ENCODE peak calls at places on chromosomes 1 and 21, in nine cellular contexts. K is glutamatergic neuron, F is fibroblast of villous mesenchyme, Y is astrocyte, Q is stromal cell of bone marrow, H is COR-L47, W is NCI-H460, C is RPMI7951, E is NCI-H1417. G is an unnamed sample.

GRCh38 chr1:37752583-37753471 is 12.1 kb downstream of the EPHA10 start:
- DNase-seq in K (peak), F (peak), Y (no peak), Q (no peak), H (peak), W (no peak), C (no peak), E (peak), G (no peak)

GRCh38 chr21:42685954-42686500 is 32.6 kb downstream of the PDE9A start:
- DNase-seq in K (no peak), F (no peak), Y (no peak), Q (no peak), H (no peak), W (no peak), C (no peak), E (no peak), G (no peak)

GRCh38 chr1:116667577-116668105 is at the start of gene IGSF3:
- DNase-seq in K (peak), F (peak), Y (no peak), Q (no peak), H (peak), W (peak), C (peak), E (peak), G (no peak)

GRCh38 chr21:45788198-45788597 is 144.7 kb downstream of the PCBP3 start:
- DNase-seq in K (no peak), F (no peak), Y (no peak), Q (no peak), H (no peak), W (no peak), C (no peak), E (no peak), G (no peak)

GRCh38 chr1:8412183-8412831 is 94.4 kb downstream of the SLC45A1 start:
- DNase-seq in K (no peak), F (peak), Y (peak), Q (peak), H (no peak), W (no peak), C (peak), E (no peak), G (peak)

GRCh38 chr1:200954434-200954833 is 59.7 kb downstream of the INAVA start:
- DNase-seq in K (no peak), F (no peak), Y (no peak), Q (no peak), H (no peak), W (no peak), C (no peak), E (no peak), G (no peak)

GRCh38 chr1:228809621-228810313 is 74.5 kb downstream of the RHOU start:
- DNase-seq in K (no peak), F (no peak), Y (no peak), Q (no peak), H (no peak), W (no peak), C (no peak), E (no peak), G (no peak)

GRCh38 chr1:161196521-161197451 is 2.1 kb downstream of the ADAMTS4 start:
- DNase-seq in K (no peak), F (peak), Y (peak), Q (peak), H (no peak), W (no peak), C (peak), E (no peak), G (peak)

GRCh38 chr1:83929184-83929583 is 69.7 kb downstream of the TTLL7 start:
- DNase-seq in K (no peak), F (peak), Y (no peak), Q (peak), H (no peak), W (peak), C (peak), E (no peak), G (peak)

GRCh38 chr1:2313651-2314296 is 77.6 kb downstream of the MORN1 start:
- DNase-seq in K (no peak), F (no peak), Y (no peak), Q (no peak), H (no peak), W (no peak), C (no peak), E (no peak), G (no peak)

GRCh38 chr1:185608166-185608565 is 126.0 kb upstream of the HMCN1 start:
- DNase-seq in K (no peak), F (peak), Y (peak), Q (no peak), H (no peak), W (no peak), C (peak), E (no peak), G (no peak)

GRCh38 chr1:11350265-11350664 is 77.3 kb downstream of the UBIAD1 start:
- DNase-seq in K (no peak), F (no peak), Y (no peak), Q (no peak), H (no peak), W (no peak), C (no peak), E (no peak), G (no peak)

GRCh38 chr1:246794261-246795093 is 70.3 kb downstream of the SCCPDH start:
- DNase-seq in K (peak), F (peak), Y (no peak), Q (peak), H (no peak), W (no peak), C (peak), E (peak), G (no peak)

GRCh38 chr1:112064344-112064743 is 74.9 kb upstream of the KCND3 start:
- DNase-seq in K (no peak), F (no peak), Y (no peak), Q (no peak), H (no peak), W (no peak), C (no peak), E (no peak), G (no peak)

GRCh38 chr1:228857611-228858010 is 122.3 kb downstream of the RHOU start:
- DNase-seq in K (no peak), F (no peak), Y (no peak), Q (no peak), H (no peak), W (no peak), C (no peak), E (no peak), G (no peak)

GRCh38 chr1:88998716-88999115 is 6.3 kb upstream of the KYAT3 start:
- DNase-seq in K (no peak), F (peak), Y (peak), Q (no peak), H (peak), W (peak), C (peak), E (peak), G (no peak)

GRCh38 chr1:166069390-166069789 is 97.4 kb downstream of the FAM78B start:
- DNase-seq in K (no peak), F (peak), Y (peak), Q (no peak), H (no peak), W (peak), C (no peak), E (no peak), G (no peak)

GRCh38 chr1:53431725-53432306 is 27.4 kb upstream of the DMRTB1 start:
- DNase-seq in K (no peak), F (no peak), Y (no peak), Q (no peak), H (no peak), W (no peak), C (no peak), E (no peak), G (no peak)

GRCh38 chr1:154999651-155000474 is 2.7 kb upstream of the ZBTB7B start:
- DNase-seq in K (no peak), F (peak), Y (no peak), Q (no peak), H (peak), W (no peak), C (no peak), E (peak), G (no peak)

GRCh38 chr1:179310721-179311120 is 17.1 kb downstream of the SOAT1 start:
- DNase-seq in K (no peak), F (peak), Y (peak), Q (peak), H (no peak), W (peak), C (peak), E (no peak), G (peak)

GRCh38 chr1:59415286-59415850 is 118.5 kb downstream of the FGGY start:
- DNase-seq in K (no peak), F (no peak), Y (no peak), Q (no peak), H (no peak), W (no peak), C (no peak), E (no peak), G (no peak)

GRCh38 chr1:44660176-44660575 is 14.1 kb downstream of the TMEM53 start:
- DNase-seq in K (no peak), F (peak), Y (no peak), Q (no peak), H (peak), W (no peak), C (peak), E (no peak), G (no peak)

GRCh38 chr21:41141031-41141457 is 26.9 kb upstream of the BACE2 start:
- DNase-seq in K (no peak), F (no peak), Y (peak), Q (no peak), H (no peak), W (no peak), C (peak), E (no peak), G (no peak)

GRCh38 chr1:18602533-18603211 is 28.0 kb upstream of the PAX7 start:
- DNase-seq in K (no peak), F (no peak), Y (no peak), Q (no peak), H (no peak), W (no peak), C (peak), E (no peak), G (no peak)

GRCh38 chr21:35232545-35233176 is 183.6 kb upstream of the RUNX1 start:
- DNase-seq in K (no peak), F (peak), Y (peak), Q (no peak), H (no peak), W (peak), C (peak), E (no peak), G (no peak)

GRCh38 chr1:10830961-10831669 is 34.7 kb upstream of the CASZ1 start:
- DNase-seq in K (no peak), F (no peak), Y (no peak), Q (no peak), H (no peak), W (no peak), C (peak), E (no peak), G (no peak)

G was measured in AG04450.